ENCODE peak calls at places on chromosomes 13 and 19, in seven cellular contexts. H, X, I, P, C, M and S are unnamed samples.

GRCh38 chr13:114199961-114200672 is 21.1 kb downstream of the CFAP97D2 start:
- DNase-seq in H (no peak), X (no peak), I (no peak), P (no peak), C (no peak), M (no peak), S (no peak)

GRCh38 chr13:67076378-67076777 is 153.8 kb downstream of the PCDH9 start:
- DNase-seq in H (no peak), X (no peak), I (no peak), P (no peak), C (no peak), M (no peak), S (no peak)

GRCh38 chr13:77580748-77581147 is 45.2 kb downstream of the SCEL start:
- DNase-seq in H (no peak), X (no peak), I (no peak), P (no peak), C (no peak), M (no peak), S (no peak)

GRCh38 chr13:21069561-21070004 is 8.2 kb upstream of the LATS2 start:
- DNase-seq in H (no peak), X (no peak), I (peak; percentile 99), P (peak; percentile 92), C (no peak), M (peak; percentile 96), S (no peak)

GRCh38 chr13:77033717-77034302 is 6.9 kb upstream of the FBXL3 start:
- DNase-seq in H (no peak), X (no peak), I (peak; percentile 16), P (no peak), C (no peak), M (no peak), S (no peak)

GRCh38 chr13:20193142-20193923 is 595 bp upstream of the GJB2 start:
- DNase-seq in H (no peak), X (no peak), I (peak; percentile 12), P (no peak), C (no peak), M (no peak), S (no peak)

GRCh38 chr19:18091217-18091608 is 4.5 kb upstream of the IL12RB1 start:
- DNase-seq in H (peak; percentile 91), X (no peak), I (no peak), P (no peak), C (peak; percentile 78), M (no peak), S (no peak)

GRCh38 chr19:45564131-45564780 is 20.3 kb downstream of the OPA3 start:
- DNase-seq in H (no peak), X (no peak), I (no peak), P (no peak), C (no peak), M (no peak), S (no peak)

GRCh38 chr13:44004881-44005280 is 125.2 kb downstream of the LACC1 start:
- DNase-seq in H (no peak), X (no peak), I (peak; percentile 39), P (peak; percentile 84), C (no peak), M (peak; percentile 38), S (no peak)

GRCh38 chr13:30303269-30303668 is 4.1 kb downstream of the KATNAL1 start:
- DNase-seq in H (no peak), X (no peak), I (no peak), P (no peak), C (no peak), M (no peak), S (no peak)

GRCh38 chr13:24922390-24923304 is 158.7 kb downstream of the RNF17 start:
- DNase-seq in H (peak; percentile 99), X (peak; percentile 92), I (peak; percentile 96), P (peak; percentile 99), C (peak; percentile 98), M (peak; percentile 97), S (peak; percentile 92)

GRCh38 chr13:98370806-98371553 is 193.9 kb upstream of the RNF113B start:
- DNase-seq in H (peak; percentile 74), X (no peak), I (peak; percentile 88), P (peak; percentile 79), C (peak; percentile 31), M (peak; percentile 92), S (no peak)

GRCh38 chr19:33376423-33376822 is 2.9 kb downstream of the CEBPG start:
- DNase-seq in H (peak; percentile 95), X (no peak), I (peak; percentile 91), P (peak; percentile 86), C (peak; percentile 91), M (peak; percentile 81), S (peak; percentile 67)

GRCh38 chr19:43470288-43470687 is 4.9 kb upstream of the LYPD3 start:
- DNase-seq in H (no peak), X (no peak), I (peak; percentile 40), P (peak; percentile 23), C (no peak), M (peak; percentile 36), S (no peak)

GRCh38 chr19:54190942-54191670 is at the start of gene TSEN34:
- DNase-seq in H (peak; percentile 92), X (peak; percentile 87), I (no peak), P (no peak), C (peak; percentile 90), M (peak; percentile 84), S (peak; percentile 94)

GRCh38 chr13:34578471-34578870 is 363.6 kb upstream of the NBEA start:
- DNase-seq in H (no peak), X (no peak), I (no peak), P (no peak), C (no peak), M (no peak), S (no peak)

GRCh38 chr13:74251778-74252519 is 117.7 kb upstream of the KLF12 start:
- DNase-seq in H (no peak), X (no peak), I (peak; percentile 43), P (no peak), C (no peak), M (peak; percentile 25), S (no peak)

GRCh38 chr13:19634129-19634740 is 776 bp downstream of the MPHOSPH8 start:
- DNase-seq in H (no peak), X (no peak), I (peak; percentile 59), P (peak; percentile 51), C (peak; percentile 28), M (peak; percentile 55), S (no peak)

GRCh38 chr19:55257461-55258411 is 1.1 kb downstream of the PPP6R1 start:
- DNase-seq in H (no peak), X (no peak), I (peak; percentile 4), P (no peak), C (no peak), M (no peak), S (no peak)

GRCh38 chr19:32649751-32650150 is 25.2 kb downstream of the ANKRD27 start:
- DNase-seq in H (no peak), X (no peak), I (no peak), P (no peak), C (no peak), M (no peak), S (no peak)

GRCh38 chr13:28750187-28751045 is 31.6 kb upstream of the SLC46A3 start:
- DNase-seq in H (no peak), X (no peak), I (peak; percentile 7), P (no peak), C (no peak), M (no peak), S (no peak)

DNA sequence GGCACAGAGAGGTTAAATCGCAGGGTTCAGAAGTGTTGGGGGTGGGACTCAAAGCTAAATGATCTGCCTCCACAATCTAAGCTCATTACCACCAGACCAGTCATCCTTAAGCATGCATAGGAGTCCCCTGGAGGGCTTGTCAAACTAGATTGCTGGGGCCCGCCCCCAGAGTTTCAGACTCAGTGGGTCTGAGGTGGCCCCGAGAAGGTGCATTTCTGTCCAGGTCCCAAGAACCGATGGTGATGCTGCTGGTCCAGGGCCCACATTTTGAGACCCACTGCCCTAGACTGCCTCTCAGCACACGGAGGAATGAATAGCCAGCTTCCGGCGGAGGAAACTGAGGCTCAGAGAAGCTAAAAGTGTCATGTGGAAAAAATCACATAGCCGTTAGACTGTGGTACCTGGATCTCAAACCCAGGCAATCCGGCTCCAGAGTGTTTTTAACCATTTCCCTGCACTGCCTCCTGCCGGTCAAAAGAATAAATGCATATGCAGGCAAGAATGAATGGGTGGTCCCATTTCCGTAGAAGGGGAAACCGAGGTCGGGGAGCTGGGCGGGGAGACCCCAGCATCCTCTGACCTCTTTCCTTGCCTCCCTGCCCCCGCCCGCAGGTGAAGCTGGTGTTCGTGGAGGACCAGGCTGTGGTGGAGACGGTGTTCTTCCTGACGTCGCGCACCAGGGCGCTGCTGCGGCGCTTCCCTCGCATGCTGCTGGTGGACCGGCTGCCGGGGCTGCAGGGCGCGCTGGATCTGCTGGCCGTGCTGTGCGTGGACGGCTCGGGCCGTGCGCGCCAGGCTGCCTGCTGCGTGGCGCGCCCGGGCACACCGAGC is 23.8 kb downstream of the ZSWIM9 start:
- DNase-seq in H (peak; percentile 72), X (no peak), I (peak; percentile 19), P (no peak), C (no peak), M (no peak), S (peak; percentile 20)
- TF ChIP-seq CTCF in H (no peak), X (peak; percentile 65), I (peak; percentile 55), P (peak; percentile 62), C (peak; percentile 32), M (peak; percentile 37), S (peak; percentile 60)

DNA sequence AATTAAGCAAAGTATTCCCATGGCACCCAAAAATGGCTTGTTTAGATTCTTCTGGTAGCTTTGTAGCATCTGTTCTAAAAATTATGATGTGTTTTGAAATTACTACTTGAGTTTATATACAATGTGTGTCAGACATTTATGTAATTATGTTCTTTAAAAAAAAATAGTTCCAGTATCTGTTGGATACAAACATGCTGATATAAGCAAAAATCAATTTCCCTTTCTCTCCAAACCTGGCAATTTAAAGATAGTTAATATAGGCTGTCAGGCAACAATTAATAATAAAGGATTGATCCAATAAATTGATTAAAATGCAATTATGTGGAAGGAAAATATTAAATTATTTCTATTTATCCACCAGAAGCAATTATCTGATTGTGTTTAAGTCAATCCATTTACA is 41.7 kb downstream of the OXGR1 start:
- DNase-seq in H (no peak), X (no peak), I (no peak), P (no peak), C (no peak), M (no peak), S (no peak)
- TF ChIP-seq CTCF in H (no peak), X (no peak), I (no peak), P (no peak), C (no peak), M (no peak), S (no peak)

DNA sequence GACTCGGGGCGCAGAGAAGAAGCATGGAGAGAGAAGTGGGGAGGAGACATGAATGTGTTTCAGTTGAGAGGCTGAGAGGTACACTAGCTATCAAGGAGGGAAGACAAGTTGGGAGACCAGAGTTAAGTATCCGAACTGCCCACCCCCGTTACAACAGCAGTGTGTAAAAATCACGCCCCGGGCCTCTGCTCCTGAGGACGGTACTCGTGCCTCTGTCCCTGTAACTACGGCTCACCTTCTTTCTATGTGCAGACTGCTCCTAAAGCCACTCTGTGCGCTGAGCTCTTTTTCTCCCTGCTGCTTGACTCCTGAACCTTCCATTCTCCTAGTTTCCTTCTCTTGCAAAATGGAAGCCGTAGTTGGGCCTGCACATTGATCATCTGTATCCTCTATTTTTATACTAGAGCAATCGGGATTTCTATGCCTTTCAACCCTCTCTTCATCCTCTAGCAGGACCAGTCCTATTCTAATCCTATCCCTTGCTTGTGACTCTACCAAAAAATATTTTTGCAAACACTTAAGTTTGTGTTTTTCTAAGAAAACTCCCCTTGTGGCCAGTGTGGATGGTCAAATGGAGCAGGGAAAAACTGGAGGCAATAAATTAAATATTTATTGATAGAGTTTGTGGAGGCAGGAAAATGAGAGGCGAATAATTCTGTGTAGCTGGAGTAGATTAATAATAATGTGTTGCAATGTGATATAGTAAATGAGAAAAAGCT is 569 bp downstream of the POLR1D start:
- DNase-seq in H (peak; percentile 86), X (no peak), I (peak; percentile 27), P (peak; percentile 27), C (peak; percentile 35), M (peak; percentile 23), S (no peak)
- TF ChIP-seq CTCF in H (no peak), X (no peak), I (peak; percentile 48), P (peak; percentile 46), C (peak; percentile 45), M (peak; percentile 14), S (no peak)

GRCh38 chr13:58369941-58370340 is 738.4 kb downstream of the PCDH17 start:
- DNase-seq in H (no peak), X (no peak), I (no peak), P (no peak), C (no peak), M (no peak), S (no peak)
- TF ChIP-seq CTCF in H (no peak), X (no peak), I (no peak), P (no peak), C (no peak), M (no peak), S (no peak)